ENCODE peak calls at places on chromosome 16, in six cellular contexts. Q is upper lobe of right lung, F is ascending aorta, L is spleen, T is H1, S is tibial nerve. D is an unnamed sample. For H3K4me1, the result is how much of the 10 kb centered on the place peaks cover.

GRCh38 chr16:51592535-51592934 is 441.5 kb upstream of the SALL1 start:
- DNase-seq in T (no peak), Q (no peak), S (no peak), F (no peak), L (no peak), D (no peak)

GRCh38 chr16:46918400-46918799 is 34.2 kb downstream of the GPT2 start:
- DNase-seq in F (no peak), Q (no peak), L (no peak), S (no peak), T (no peak), D (no peak)

GRCh38 chr16:64773638-64774037 is 348.2 kb downstream of the CDH11 start:
- DNase-seq in L (no peak), F (no peak), T (no peak), Q (no peak), S (no peak), D (no peak)

GRCh38 chr16:2830355-2830695 is 222 bp downstream of the ZG16B start:
- DNase-seq in L (no peak), T (no peak), S (no peak), F (no peak), Q (peak), D (no peak)

GRCh38 chr16:81227780-81228179 is 10.7 kb upstream of the BCO1 start:
- DNase-seq in Q (no peak), T (no peak), F (no peak), L (no peak), S (no peak), D (no peak)

GRCh38 chr16:4032768-4033167 is 83.5 kb downstream of the ADCY9 start:
- DNase-seq in S (no peak), L (peak), Q (peak), T (no peak), F (no peak), D (peak)

GRCh38 chr16:81708459-81709368 is 70.4 kb upstream of the PLCG2 start:
- DNase-seq in Q (peak), L (peak), T (no peak), F (no peak), S (no peak), D (no peak)

GRCh38 chr16:2979669-2980226 is 498 bp downstream of the PKMYT1 start:
- DNase-seq in F (no peak), Q (no peak), S (no peak), L (no peak), T (no peak), D (no peak)

GRCh38 chr16:57187508-57187854 is 1.4 kb downstream of the RSPRY1 start:
- DNase-seq in T (no peak), S (no peak), F (no peak), Q (no peak), L (no peak), D (no peak)

GRCh38 chr16:56879276-56879675 is 14.3 kb downstream of the SLC12A3 start:
- DNase-seq in Q (no peak), L (no peak), T (no peak), S (no peak), F (no peak), D (no peak)

GRCh38 chr16:78596996-78597422 is 497.6 kb downstream of the WWOX start:
- DNase-seq in S (no peak), L (no peak), T (no peak), F (no peak), Q (no peak), D (no peak)

GRCh38 chr16:51201604-51202003 is 50.5 kb upstream of the SALL1 start:
- DNase-seq in T (no peak), Q (no peak), F (no peak), S (no peak), L (no peak), D (no peak)

GRCh38 chr16:80804061-80804450 is 342 bp downstream of the CDYL2 start:
- DNase-seq in L (peak), Q (peak), T (no peak), S (no peak), F (no peak), D (peak)

GRCh38 chr16:23146877-23147601 is 2.2 kb downstream of the USP31 start:
- DNase-seq in F (no peak), L (no peak), S (no peak), T (no peak), Q (no peak), D (no peak)

GRCh38 chr16:19329932-19330331 is 44.4 kb downstream of the CLEC19A start:
- DNase-seq in T (no peak), F (no peak), L (no peak), S (no peak), Q (no peak), D (no peak)

GRCh38 chr16:12896562-12896961 is 4.8 kb upstream of the SHISA9 start:
- DNase-seq in Q (no peak), T (no peak), S (no peak), F (no peak), L (no peak), D (no peak)

GRCh38 chr16:47664653-47665325 is 203.7 kb downstream of the PHKB start:
- DNase-seq in F (no peak), L (no peak), T (no peak), Q (no peak), S (no peak), D (no peak)

GRCh38 chr16:72787519-72788268 is 260.2 kb downstream of the ZFHX3 start:
- DNase-seq in T (no peak), L (peak), Q (peak), F (peak), S (peak), D (peak)
- H3K4me3 ChIP-seq in T (peak), L (peak), Q (peak), F (peak), S (peak), D (peak)

DNA sequence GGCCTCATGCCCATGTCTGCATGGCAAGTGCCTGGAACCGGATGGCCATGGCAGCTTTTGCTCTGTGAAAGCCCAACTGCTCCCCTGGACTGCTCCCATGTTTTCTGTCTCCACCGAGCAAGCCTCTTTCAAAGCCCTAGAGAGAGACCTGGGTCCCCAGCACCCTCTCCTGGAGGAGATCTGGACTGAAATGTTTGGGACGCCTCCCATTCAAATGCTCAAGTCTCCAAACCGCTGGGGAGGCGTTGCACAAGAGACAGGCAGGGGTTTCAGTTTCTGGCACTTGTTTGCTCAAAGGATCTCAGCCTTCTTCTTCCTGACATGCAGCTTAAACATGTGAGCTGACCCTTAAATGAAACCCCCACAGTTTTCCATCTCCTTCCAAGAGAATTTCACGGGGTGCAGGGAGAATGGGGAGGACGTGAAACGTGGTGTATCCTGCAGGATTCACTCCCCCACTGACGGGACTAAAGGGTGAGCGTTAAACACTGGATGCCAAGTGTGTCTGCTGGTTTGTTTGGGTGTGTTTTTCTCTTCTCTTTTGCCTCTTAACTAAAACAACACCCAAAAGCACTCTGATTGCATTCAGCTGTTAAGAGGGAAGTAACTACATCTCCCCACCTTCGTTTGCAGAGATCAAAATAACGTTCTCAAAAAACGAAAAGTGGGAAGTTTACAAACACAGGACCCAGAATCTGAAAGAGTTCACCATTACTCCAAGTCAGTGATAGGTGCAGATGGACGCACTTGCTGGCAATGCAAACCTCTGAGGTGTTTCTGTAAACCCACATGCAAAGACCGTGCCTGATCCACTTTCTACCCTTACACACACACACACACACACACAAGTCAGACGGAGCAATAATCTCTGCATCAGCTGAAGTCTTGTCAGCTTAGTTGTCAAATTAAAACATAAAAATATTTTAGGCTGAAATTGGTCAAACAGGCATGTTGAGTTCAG is 256.9 kb downstream of the C16orf95 start:
- DNase-seq in T (no peak), L (no peak), S (no peak), F (no peak), Q (no peak), D (no peak)
- TF ChIP-seq CTCF in T (no peak), L (no peak), S (no peak), F (no peak), Q (no peak), D (no peak)

GRCh38 chr16:89484923-89485679 is 5.3 kb downstream of the ANKRD11 start:
- DNase-seq in S (no peak), F (no peak), Q (no peak), T (no peak), L (no peak), D (no peak)
- H3K4me1 ChIP-seq in S (half or more), F (under half), Q (half or more), T (under half), L (half or more), D (half or more)

GRCh38 chr16:10876305-10876704 is 697 bp upstream of the CIITA start:
- DNase-seq in Q (no peak), F (no peak), T (no peak), L (no peak), S (no peak), D (no peak)
- H3K4me3 ChIP-seq in Q (no peak), F (no peak), T (no peak), L (no peak), S (no peak), D (no peak)

DNA sequence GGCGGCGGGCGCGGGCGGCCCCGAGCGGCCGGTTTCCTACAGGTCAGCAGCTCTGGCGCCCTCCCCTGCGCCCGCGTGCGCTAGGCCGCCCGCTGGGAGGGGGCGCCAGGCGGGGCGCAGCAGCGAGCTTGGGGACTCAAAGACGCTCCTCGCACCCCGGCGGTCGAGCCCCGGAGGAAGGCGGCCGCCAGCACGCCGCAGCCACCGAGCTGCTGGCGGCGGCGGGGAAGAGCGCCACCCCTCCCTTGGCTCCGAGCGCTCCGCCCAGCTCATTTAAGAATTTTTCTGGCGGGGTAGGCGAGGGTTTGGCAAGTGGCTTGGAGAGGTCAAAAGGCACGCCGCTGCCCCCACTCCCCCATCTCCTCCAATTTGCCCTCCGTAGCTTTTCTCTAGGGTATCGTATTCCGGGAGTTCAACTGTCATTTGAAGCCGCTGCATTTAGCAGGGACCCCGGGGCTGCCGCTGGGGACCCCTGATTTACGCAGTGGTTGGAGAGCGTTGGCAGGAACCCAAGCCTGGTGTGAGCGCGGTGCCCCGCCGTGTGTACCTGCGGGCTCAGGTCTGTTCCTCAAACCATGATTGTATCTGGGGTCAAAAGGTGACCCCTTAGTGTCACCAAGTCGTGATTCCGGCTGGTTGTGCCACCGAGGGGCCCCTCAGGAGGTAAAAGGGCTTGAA is 59.5 kb upstream of the GSE1 start:
- DNase-seq in S (peak), F (no peak), T (no peak), Q (peak), L (peak), D (peak)
- TF ChIP-seq CTCF in S (peak), F (no peak), T (no peak), Q (peak), L (no peak), D (peak)

GRCh38 chr16:67157106-67157748 is 2.5 kb downstream of the TRADD start:
- DNase-seq in T (no peak), F (no peak), L (no peak), S (no peak), Q (no peak), D (no peak)
- H3K4me1 ChIP-seq in T (under half), F (under half), L (half or more), S (half or more), Q (under half), D (under half)